ENCODE peak calls at places on chromosomes 4 and X, in eight cellular contexts. Z is Karpas-422, T is endothelial cell of umbilical vein, A is neural progenitor cell, I is SK-N-SH, C is fibroblast of lung, J is NT2/D1, P is neuronal stem cell. R is an unnamed sample. For H3K4me1, the result is how much of the 10 kb centered on the place peaks cover.

GRCh38 chr4:173009129-173009823 is 159.3 kb upstream of the GALNT7 start:
- DNase-seq in Z (no peak), T (no peak), A (no peak), I (no peak), C (peak), J (no peak), P (no peak), R (peak)

GRCh38 chrX:41265615-41266014 is 68.3 kb upstream of the DDX3X start:
- DNase-seq in Z (peak), T (no peak), A (no peak), I (no peak), C (peak), J (no peak), P (no peak), R (no peak)

GRCh38 chr4:146110847-146111485 is 64.6 kb upstream of the LSM6 start:
- DNase-seq in Z (peak), T (no peak), A (no peak), I (no peak), C (no peak), J (no peak), P (no peak), R (no peak)

GRCh38 chr4:78369691-78370090 is 181.9 kb upstream of the ANXA3 start:
- DNase-seq in Z (no peak), T (no peak), A (peak), I (no peak), C (peak), J (peak), P (no peak), R (peak)

GRCh38 chrX:118847676-118848075 is 24.1 kb downstream of the ZCCHC12 start:
- DNase-seq in Z (peak), T (peak), A (peak), I (peak), C (peak), J (peak), P (peak), R (peak)

GRCh38 chr4:108443585-108443984 is 176.8 kb upstream of the RPL34 start:
- DNase-seq in Z (no peak), T (no peak), A (no peak), I (no peak), C (no peak), J (no peak), P (no peak), R (no peak)

GRCh38 chr4:139786494-139787354 is 121.1 kb downstream of the MGST2 start:
- DNase-seq in Z (no peak), T (no peak), A (no peak), I (peak), C (no peak), J (no peak), P (no peak), R (no peak)

GRCh38 chr4:157291071-157291470 is 70.5 kb downstream of the GRIA2 start:
- DNase-seq in Z (no peak), T (no peak), A (peak), I (no peak), C (no peak), J (no peak), P (no peak), R (no peak)

GRCh38 chr4:36841583-36842326 is 402.8 kb upstream of the NWD2 start:
- DNase-seq in Z (peak), T (no peak), A (no peak), I (no peak), C (peak), J (no peak), P (no peak), R (no peak)

GRCh38 chr4:99529218-99529617 is 18.4 kb downstream of the C4orf17 start:
- DNase-seq in Z (no peak), T (no peak), A (no peak), I (no peak), C (no peak), J (no peak), P (no peak), R (peak)

GRCh38 chrX:46326161-46326560 is 219.1 kb downstream of the ZNF674 start:
- DNase-seq in Z (no peak), T (peak), A (no peak), I (no peak), C (peak), J (no peak), P (no peak), R (peak)

GRCh38 chr4:88738714-88739366 is 41.2 kb upstream of the NAP1L5 start:
- DNase-seq in Z (no peak), T (no peak), A (no peak), I (no peak), C (no peak), J (no peak), P (no peak), R (no peak)

GRCh38 chrX:386239-386767 is 404 bp downstream of the PPP2R3B start:
- DNase-seq in Z (peak), T (no peak), A (peak), I (no peak), C (no peak), J (no peak), P (no peak), R (peak)

GRCh38 chrX:22300130-22300529 is 27.4 kb downstream of the CBLL2 start:
- DNase-seq in Z (no peak), T (peak), A (no peak), I (peak), C (peak), J (no peak), P (no peak), R (peak)

GRCh38 chr4:173763374-173763773 is 233.3 kb upstream of the HAND2 start:
- DNase-seq in Z (no peak), T (no peak), A (no peak), I (no peak), C (no peak), J (no peak), P (no peak), R (peak)

GRCh38 chrX:29947225-29947624 is 268.1 kb upstream of the MAGEB2 start:
- DNase-seq in Z (no peak), T (no peak), A (no peak), I (no peak), C (no peak), J (no peak), P (no peak), R (peak)

GRCh38 chr4:113293043-113293560 is 243.6 kb downstream of the ANK2 start:
- DNase-seq in Z (no peak), T (no peak), A (peak), I (no peak), C (peak), J (no peak), P (no peak), R (peak)

GRCh38 chr4:42954925-42955669 is 62.6 kb downstream of the GRXCR1 start:
- DNase-seq in Z (no peak), T (no peak), A (no peak), I (no peak), C (no peak), J (no peak), P (no peak), R (no peak)

GRCh38 chrX:56763556-56764152 is 34.6 kb downstream of the NBDY start:
- DNase-seq in Z (peak), T (no peak), A (peak), I (peak), C (peak), J (no peak), P (no peak), R (peak)

GRCh38 chr4:108072300-108072699 is 82.6 kb downstream of the HADH start:
- DNase-seq in Z (no peak), T (no peak), A (no peak), I (no peak), C (no peak), J (no peak), P (no peak), R (no peak)

GRCh38 chr4:121696140-121696640 is 590 bp downstream of the ANXA5 start:
- DNase-seq in Z (peak), T (peak), A (peak), I (peak), C (peak), J (peak), P (no peak), R (peak)

GRCh38 chrX:50081282-50081955 is 119.4 kb downstream of the AKAP4 start:
- DNase-seq in Z (peak), T (peak), A (peak), I (peak), C (no peak), J (peak), P (no peak), R (peak)

GRCh38 chr4:33715996-33716395 is 2528.3 kb downstream of the ARAP2 start:
- DNase-seq in Z (no peak), T (no peak), A (no peak), I (peak), C (peak), J (no peak), P (no peak), R (peak)

GRCh38 chrX:37956223-37956622 is 50.1 kb upstream of the SYTL5 start:
- DNase-seq in Z (no peak), T (no peak), A (no peak), I (no peak), C (no peak), J (no peak), P (no peak), R (no peak)

GRCh38 chrX:9416562-9417319 is 48.1 kb upstream of the TBL1X start:
- DNase-seq in Z (no peak), T (no peak), A (no peak), I (no peak), C (peak), J (no peak), P (no peak), R (peak)

GRCh38 chr4:39085891-39086290 is 23.9 kb downstream of the KLHL5 start:
- DNase-seq in Z (no peak), T (no peak), A (no peak), I (no peak), C (peak), J (no peak), P (no peak), R (no peak)

GRCh38 chrX:136735604-136736003 is 45.1 kb downstream of the ARHGEF6 start:
- DNase-seq in Z (no peak), T (no peak), A (no peak), I (no peak), C (no peak), J (no peak), P (no peak), R (no peak)

GRCh38 chr4:70931359-70931758 is 29.2 kb downstream of the MOB1B start:
- DNase-seq in Z (no peak), T (no peak), A (no peak), I (no peak), C (no peak), J (no peak), P (no peak), R (no peak)

GRCh38 chrX:149825424-149825823 is 43.7 kb downstream of the MAGEA9 start:
- DNase-seq in Z (peak), T (peak), A (peak), I (peak), C (no peak), J (no peak), P (no peak), R (peak)

GRCh38 chr4:138952405-138952804 is 63.2 kb upstream of the NOCT start:
- DNase-seq in Z (no peak), T (no peak), A (no peak), I (no peak), C (peak), J (no peak), P (no peak), R (no peak)

GRCh38 chr4:142548491-142548890 is 297.6 kb downstream of the INPP4B start:
- DNase-seq in Z (no peak), T (no peak), A (no peak), I (no peak), C (peak), J (no peak), P (no peak), R (no peak)

GRCh38 chrX:16305187-16305586 is 137.9 kb downstream of the MAGEB17 start:
- DNase-seq in Z (peak), T (no peak), A (no peak), I (no peak), C (no peak), J (no peak), P (no peak), R (no peak)

GRCh38 chr4:93217423-93217822 is 611.1 kb upstream of the ATOH1 start:
- DNase-seq in Z (no peak), T (no peak), A (peak), I (no peak), C (no peak), J (no peak), P (peak), R (no peak)

GRCh38 chr4:45869199-45869598 is 254.7 kb downstream of the GABRG1 start:
- DNase-seq in Z (no peak), T (no peak), A (no peak), I (no peak), C (no peak), J (no peak), P (no peak), R (no peak)
- H3K4me3 ChIP-seq in Z (no peak), T (no peak), A (no peak), I (no peak), C (no peak), J (no peak), P (no peak), R (no peak)

GRCh38 chrX:47877327-47877726 is 40.6 kb downstream of the ZNF81 start:
- DNase-seq in Z (no peak), T (no peak), A (no peak), I (no peak), C (no peak), J (no peak), P (no peak), R (no peak)
- H3K9ac ChIP-seq in Z (no peak), T (no peak), A (no peak), I (no peak), C (no peak), J (no peak), P (no peak), R (no peak)

GRCh38 chr4:1779588-1780382 is 13.3 kb upstream of the FGFR3 start:
- DNase-seq in Z (no peak), T (no peak), A (no peak), I (no peak), C (no peak), J (no peak), P (no peak), R (no peak)

GRCh38 chr4:1778642-1779392 is 14.3 kb upstream of the FGFR3 start:
- DNase-seq in Z (no peak), T (no peak), A (no peak), I (no peak), C (no peak), J (no peak), P (no peak), R (no peak)

GRCh38 chr4:1776521-1777161 is 16.5 kb upstream of the FGFR3 start:
- DNase-seq in Z (no peak), T (no peak), A (no peak), I (no peak), C (no peak), J (no peak), P (no peak), R (no peak)

GRCh38 chr4:1775731-1776500 is 17.2 kb upstream of the FGFR3 start:
- DNase-seq in Z (peak), T (no peak), A (peak), I (peak), C (no peak), J (no peak), P (no peak), R (peak)

GRCh38 chr4:1777822-1778641 is 15.1 kb upstream of the FGFR3 start:
- DNase-seq in Z (no peak), T (no peak), A (peak), I (no peak), C (peak), J (peak), P (peak), R (peak)
- H3K4me1 ChIP-seq in Z (under half), T (under half), A (under half), I (under half), C (under half), J (half or more), P (under half), R (under half)

GRCh38 chrX:65673857-65674350 is 6.5 kb downstream of the MSN start:
- DNase-seq in Z (no peak), T (no peak), A (no peak), I (no peak), C (no peak), J (no peak), P (no peak), R (peak)

GRCh38 chrX:65679071-65679540 is 11.7 kb downstream of the MSN start:
- DNase-seq in Z (no peak), T (peak), A (no peak), I (no peak), C (peak), J (no peak), P (no peak), R (no peak)

GRCh38 chrX:65681810-65682209 is 14.4 kb downstream of the MSN start:
- DNase-seq in Z (no peak), T (no peak), A (no peak), I (no peak), C (no peak), J (no peak), P (no peak), R (no peak)

GRCh38 chrX:65674351-65674893 is 7.0 kb downstream of the MSN start:
- DNase-seq in Z (no peak), T (peak), A (no peak), I (no peak), C (peak), J (no peak), P (no peak), R (no peak)

DNA sequence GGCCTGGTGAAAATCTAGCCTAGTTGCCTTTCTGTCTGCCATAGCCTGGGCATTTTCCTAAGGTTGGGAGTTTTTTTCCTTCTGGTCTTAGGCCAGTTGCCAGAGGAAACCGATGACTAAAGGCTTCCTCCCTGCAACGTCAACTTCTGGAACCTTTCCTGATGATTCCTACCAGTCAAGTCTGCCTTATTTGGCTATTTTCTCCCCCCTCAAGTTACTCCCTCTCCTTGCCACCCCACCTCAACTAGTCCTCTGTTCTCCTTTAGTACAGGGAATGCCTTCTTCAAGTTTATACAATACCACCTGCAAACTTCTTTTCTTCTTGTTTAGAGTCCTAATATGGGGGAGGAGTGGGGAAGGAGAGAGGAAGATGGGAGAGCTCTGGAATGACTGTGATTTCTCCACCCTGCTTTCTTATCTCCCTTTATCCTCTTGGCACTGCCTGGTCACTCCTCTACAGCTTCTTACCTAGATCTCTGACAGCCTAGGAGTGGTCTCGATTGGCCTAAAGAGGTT is 10.6 kb downstream of the MSN start:
- DNase-seq in Z (no peak), T (peak), A (no peak), I (no peak), C (peak), J (no peak), P (no peak), R (peak)
- H3K4me3 ChIP-seq in Z (no peak), T (no peak), A (no peak), I (no peak), C (peak), J (no peak), P (no peak), R (peak)

DNA sequence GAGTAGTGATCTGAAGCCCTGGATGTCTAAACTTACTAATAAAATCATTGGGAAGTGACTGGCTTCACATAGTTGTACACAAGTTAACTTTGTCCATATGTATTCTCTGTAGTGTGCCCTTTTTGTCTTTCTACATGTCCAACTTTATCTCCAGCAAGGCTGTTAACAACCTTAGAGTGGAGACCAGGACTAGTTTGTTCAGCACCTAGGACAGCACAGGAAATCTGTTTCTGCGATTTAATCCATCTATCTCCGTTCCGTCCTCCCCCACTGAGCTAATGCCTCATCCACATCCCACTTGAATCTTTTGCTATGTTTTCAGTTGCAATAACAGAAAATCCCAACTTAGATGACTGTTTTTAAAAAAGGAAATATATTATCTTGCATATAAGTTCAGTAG is 3.4 kb upstream of the ARR3 start:
- DNase-seq in Z (no peak), T (no peak), A (peak), I (no peak), C (no peak), J (no peak), P (no peak), R (no peak)
- H3K9ac ChIP-seq in Z (no peak), T (no peak), A (no peak), I (no peak), C (no peak), J (no peak), P (no peak), R (no peak)

GRCh38 chr4:102817613-102818268 is 9.6 kb downstream of the UBE2D3 start:
- DNase-seq in Z (no peak), T (no peak), A (no peak), I (no peak), C (no peak), J (no peak), P (no peak), R (no peak)

GRCh38 chr4:102815981-102816380 is 11.4 kb downstream of the UBE2D3 start:
- DNase-seq in Z (no peak), T (peak), A (no peak), I (no peak), C (peak), J (no peak), P (peak), R (peak)

GRCh38 chr4:102823464-102823863 is 3.9 kb downstream of the UBE2D3 start:
- DNase-seq in Z (no peak), T (no peak), A (no peak), I (no peak), C (no peak), J (no peak), P (no peak), R (no peak)

GRCh38 chr4:102817021-102817605 is 10.2 kb downstream of the UBE2D3 start:
- DNase-seq in Z (no peak), T (no peak), A (no peak), I (no peak), C (no peak), J (no peak), P (no peak), R (no peak)

GRCh38 chr4:102819588-102820365 is 7.6 kb downstream of the UBE2D3 start:
- DNase-seq in Z (no peak), T (peak), A (no peak), I (no peak), C (peak), J (no peak), P (no peak), R (no peak)
- H3K4me1 ChIP-seq in Z (half or more), T (half or more), A (under half), I (under half), C (under half), J (under half), P (under half), R (half or more)

DNA sequence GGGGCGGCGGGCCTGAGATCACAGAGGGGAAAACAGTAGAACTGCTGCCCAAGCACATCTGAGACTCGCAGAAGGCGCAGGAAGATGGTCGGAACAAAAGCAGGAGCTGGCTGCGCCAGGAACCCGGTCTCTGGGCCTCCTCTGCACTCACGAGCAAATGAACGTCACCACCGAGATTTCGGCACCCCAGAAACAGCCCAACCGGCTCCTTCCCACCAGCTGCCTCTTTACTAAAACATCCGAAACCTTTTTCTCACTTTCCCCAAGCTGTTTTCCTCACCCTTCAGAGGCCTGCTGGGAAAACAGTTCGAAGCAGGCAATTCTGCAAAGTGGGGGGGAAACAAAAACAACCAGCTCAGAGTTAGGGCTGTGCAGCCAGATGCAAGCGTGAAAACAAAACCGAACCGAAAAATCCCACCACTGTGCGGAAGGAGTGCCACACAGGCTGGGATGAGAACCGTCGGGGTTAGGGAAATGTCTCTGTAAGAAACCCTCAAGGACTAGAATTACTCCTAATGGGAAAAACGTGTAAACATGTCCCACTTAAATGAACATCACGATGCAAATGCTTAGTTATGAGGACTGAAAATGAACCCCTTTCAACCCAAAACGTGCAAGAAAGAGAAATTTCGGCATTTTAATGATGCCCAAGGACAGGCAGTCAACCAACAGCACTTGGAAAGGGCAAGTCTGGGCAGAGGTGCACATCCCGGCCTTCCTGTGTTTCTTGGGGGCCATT is 15.9 kb downstream of the DHRSX start:
- DNase-seq in Z (no peak), T (no peak), A (peak), I (no peak), C (peak), J (no peak), P (no peak), R (peak)
- H3K4me3 ChIP-seq in Z (no peak), T (no peak), A (no peak), I (no peak), C (peak), J (no peak), P (no peak), R (peak)

GRCh38 chr4:169251291-169252235 is 19.2 kb downstream of the SH3RF1 start:
- DNase-seq in Z (no peak), T (peak), A (peak), I (no peak), C (peak), J (no peak), P (no peak), R (peak)
- H3K9ac ChIP-seq in Z (no peak), T (peak), A (no peak), I (no peak), C (no peak), J (no peak), P (no peak), R (no peak)